ENCODE peak calls at places on chromosomes 6 and 20, in eight cellular contexts. A is foreskin fibroblast; K is Peyer's patch; H is skeletal muscle cell; U is AG04450; L is adipocyte; C is transverse colon; E is CD8-positive, alpha-beta memory T cell. I is an unnamed sample.

GRCh38 chr6:157376706-157377230 is 4.2 kb upstream of the ZDHHC14 start:
- DNase-seq in C (no peak), L (no peak), U (no peak), E (no peak), K (no peak), A (peak), H (no peak), I (no peak)

GRCh38 chr6:40718401-40718800 is 131.2 kb upstream of the LRFN2 start:
- DNase-seq in K (no peak), C (no peak), U (no peak), A (no peak), E (no peak), L (no peak), H (no peak), I (no peak)

GRCh38 chr6:119119989-119120388 is 41.5 kb upstream of the FAM184A start:
- DNase-seq in C (no peak), L (peak), E (no peak), U (peak), K (no peak), H (peak), A (peak), I (no peak)

GRCh38 chr6:13920584-13920983 is 4.2 kb upstream of the RNF182 start:
- DNase-seq in A (no peak), U (no peak), C (no peak), E (no peak), H (no peak), K (no peak), L (no peak), I (no peak)

GRCh38 chr20:40525356-40525755 is 163.7 kb downstream of the MAFB start:
- DNase-seq in C (no peak), K (no peak), U (peak), L (no peak), E (no peak), H (peak), A (peak), I (no peak)

GRCh38 chr6:95325858-95326257 is 251.5 kb upstream of the MANEA start:
- DNase-seq in K (no peak), E (no peak), U (no peak), H (peak), L (no peak), A (no peak), C (no peak), I (no peak)

GRCh38 chr20:45987108-45987780 is 15.2 kb upstream of the ZNF335 start:
- DNase-seq in H (no peak), E (peak), C (peak), L (peak), K (peak), U (no peak), A (peak), I (peak)

GRCh38 chr6:82118150-82118562 is 129.4 kb downstream of the IBTK start:
- DNase-seq in L (peak), A (no peak), H (peak), C (no peak), E (no peak), K (no peak), U (no peak), I (no peak)

GRCh38 chr6:134425521-134426316 is 107.8 kb upstream of the SGK1 start:
- DNase-seq in A (no peak), E (no peak), C (no peak), L (no peak), K (no peak), H (no peak), U (no peak), I (no peak)

GRCh38 chr6:41306187-41306854 is 19.8 kb upstream of the TREM1 start:
- DNase-seq in A (peak), K (peak), E (peak), H (no peak), C (peak), L (peak), U (no peak), I (peak)

GRCh38 chr6:52598123-52598823 is 21.4 kb upstream of the TRAM2 start:
- DNase-seq in E (no peak), A (peak), U (no peak), L (peak), C (peak), H (no peak), K (peak), I (peak)

GRCh38 chr6:116925088-116925794 is 48.2 kb downstream of the RFX6 start:
- DNase-seq in C (no peak), H (no peak), U (no peak), L (no peak), A (no peak), K (no peak), E (no peak), I (no peak)

GRCh38 chr6:6975395-6976111 is 132.2 kb upstream of the RREB1 start:
- DNase-seq in U (no peak), H (no peak), K (no peak), C (no peak), A (no peak), E (no peak), L (no peak), I (no peak)

DNA sequence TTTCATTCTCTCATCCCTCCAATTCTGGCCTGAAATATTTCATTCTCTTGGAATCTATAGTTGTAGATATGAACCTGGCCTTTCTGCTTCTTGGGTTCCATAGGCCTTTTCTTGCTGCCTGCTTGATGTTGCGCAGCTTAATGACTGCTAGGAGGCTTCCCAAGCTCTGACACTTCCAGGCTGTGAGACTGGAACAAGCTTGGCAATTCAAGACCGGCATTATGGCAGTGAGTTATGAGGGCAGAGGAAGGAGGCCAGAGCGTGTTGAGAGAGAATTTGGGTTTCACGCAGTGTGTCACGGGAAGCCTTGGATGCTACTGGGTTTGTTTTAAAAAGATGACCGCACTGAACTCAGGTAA is 948 bp upstream of the DNAJC5 start:
- DNase-seq in E (no peak), U (no peak), L (peak), H (no peak), K (no peak), A (peak), C (no peak), I (no peak)
- H3K4me3 ChIP-seq in E (no peak), U (peak), L (peak), H (peak), K (peak), A (peak), C (peak), I (no peak)

DNA sequence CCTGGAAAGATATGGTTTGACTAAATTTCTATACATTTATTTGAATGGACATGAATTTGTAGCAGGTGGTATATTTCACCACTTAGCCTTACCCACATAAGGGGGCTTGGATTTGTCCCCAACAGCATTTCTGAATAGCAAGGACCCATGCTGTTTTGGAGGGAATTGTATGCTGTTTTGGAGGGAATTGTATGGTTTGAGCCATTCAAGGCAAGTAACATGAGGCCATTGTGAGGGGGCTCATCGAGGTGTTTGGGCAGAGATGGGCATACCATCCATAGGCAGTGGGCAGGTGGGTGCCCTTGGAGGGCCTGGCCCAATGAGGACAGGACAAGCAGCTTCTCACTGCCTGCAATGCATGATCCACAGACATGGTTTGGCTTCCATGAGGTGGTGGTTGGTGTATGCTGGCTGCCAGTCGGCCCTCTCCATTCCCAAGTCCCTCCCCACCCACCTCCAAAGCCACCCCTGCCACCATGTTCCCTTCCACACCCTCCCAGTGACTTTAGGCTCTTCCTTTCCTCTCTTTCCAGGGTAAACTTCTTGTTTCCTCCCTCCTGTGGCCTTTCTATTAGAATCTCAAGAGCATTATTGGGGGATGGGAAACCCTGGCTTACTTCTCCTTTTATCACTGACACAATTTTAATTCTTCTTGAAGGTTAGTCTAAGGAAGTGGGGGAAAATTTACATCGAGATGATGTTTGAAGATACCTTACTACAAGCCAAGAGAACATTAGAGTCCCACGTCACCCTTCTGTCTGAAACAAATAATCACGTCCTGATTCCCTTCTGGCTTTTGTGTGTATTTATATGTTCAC is 13.2 kb upstream of the PXDC1 start:
- DNase-seq in H (no peak), L (no peak), A (no peak), E (no peak), C (no peak), U (no peak), K (peak), I (no peak)
- H3K4me3 ChIP-seq in H (no peak), L (no peak), A (no peak), E (no peak), C (no peak), U (no peak), K (no peak), I (no peak)

GRCh38 chr20:49511788-49512525 is 29.5 kb upstream of the KCNB1 start:
- DNase-seq in L (no peak), A (no peak), H (no peak), U (no peak), K (no peak), C (no peak), E (no peak), I (no peak)
- H3K4me3 ChIP-seq in L (no peak), A (no peak), H (no peak), U (no peak), K (no peak), C (no peak), E (no peak), I (no peak)

GRCh38 chr6:33017024-33017423 is 7.6 kb upstream of the HLA-DOA start:
- DNase-seq in K (no peak), U (no peak), H (no peak), A (no peak), L (no peak), C (no peak), E (no peak), I (no peak)

GRCh38 chr6:33015798-33016197 is 6.4 kb upstream of the HLA-DOA start:
- DNase-seq in K (no peak), U (no peak), E (no peak), H (no peak), L (no peak), A (no peak), C (no peak), I (no peak)

GRCh38 chr6:33017694-33018353 is 8.4 kb upstream of the HLA-DOA start:
- DNase-seq in C (no peak), H (no peak), K (no peak), U (no peak), L (no peak), E (no peak), A (no peak), I (no peak)

GRCh38 chr6:33013608-33014007 is 4.2 kb upstream of the HLA-DOA start:
- DNase-seq in U (no peak), L (no peak), K (no peak), A (no peak), H (no peak), C (no peak), E (no peak), I (no peak)

DNA sequence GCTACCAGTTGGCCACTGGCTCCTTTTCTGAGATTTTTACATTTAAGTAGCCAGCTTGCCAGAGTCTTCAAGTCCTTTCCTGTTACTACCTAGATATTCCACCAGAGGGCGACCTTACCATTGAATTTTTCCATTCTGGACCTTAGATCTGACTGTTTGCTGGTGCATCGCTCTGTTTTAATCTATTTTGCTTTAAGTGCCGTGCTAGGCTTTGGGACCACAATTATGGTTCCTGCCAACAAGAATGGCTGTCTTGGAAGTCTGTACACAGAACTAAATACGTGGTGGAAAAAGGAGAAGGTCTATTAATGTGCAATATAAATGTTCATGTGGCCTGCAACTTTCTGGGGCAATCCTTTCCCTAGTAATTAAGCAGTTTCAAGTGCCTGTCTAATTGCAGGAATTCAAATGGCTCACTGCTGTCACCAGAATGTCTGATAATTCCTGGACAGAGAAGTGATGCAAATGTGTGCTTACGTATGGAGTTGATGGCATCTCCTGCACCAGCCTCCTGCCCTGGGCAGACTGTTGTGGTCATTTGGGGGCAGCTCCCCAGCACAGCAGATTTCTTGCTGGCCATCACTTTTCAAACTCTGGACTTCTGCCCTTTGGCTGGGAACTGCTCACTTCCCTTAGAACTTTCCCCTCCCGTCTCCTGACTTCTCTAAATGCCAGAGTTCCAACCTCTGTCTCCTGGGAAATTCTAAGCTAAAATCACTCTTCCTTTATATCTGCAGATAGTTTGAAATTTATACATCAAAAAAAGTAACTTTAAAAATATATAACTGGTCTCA is 5.6 kb upstream of the HLA-DOA start:
- DNase-seq in C (peak), K (peak), A (peak), L (peak), E (no peak), U (peak), H (peak), I (peak)
- H3K4me3 ChIP-seq in C (no peak), K (no peak), A (no peak), L (no peak), E (no peak), U (no peak), H (no peak), I (no peak)

GRCh38 chr6:130381012-130381411 is 15.2 kb downstream of the TMEM200A start:
- DNase-seq in L (no peak), E (no peak), U (no peak), K (no peak), C (no peak), A (peak), H (no peak), I (no peak)

GRCh38 chr6:130377911-130378310 is 12.1 kb downstream of the TMEM200A start:
- DNase-seq in L (no peak), K (peak), H (no peak), C (peak), U (no peak), E (no peak), A (no peak), I (no peak)

GRCh38 chr6:130385059-130385695 is 19.4 kb downstream of the TMEM200A start:
- DNase-seq in C (no peak), K (no peak), E (no peak), L (peak), U (no peak), H (no peak), A (peak), I (no peak)

GRCh38 chr6:130381459-130382380 is 15.9 kb downstream of the TMEM200A start:
- DNase-seq in U (no peak), E (peak), L (no peak), H (no peak), K (no peak), C (no peak), A (no peak), I (no peak)

GRCh38 chr6:130382872-130383490 is 17.2 kb downstream of the TMEM200A start:
- DNase-seq in H (no peak), K (no peak), E (no peak), C (no peak), A (no peak), U (no peak), L (no peak), I (no peak)
- H3K4me3 ChIP-seq in H (no peak), K (no peak), E (no peak), C (no peak), A (no peak), U (no peak), L (no peak), I (no peak)

I was measured in adrenal gland.